ENCODE peak calls at places on chromosomes 4 and X, in six cellular contexts. W, X, J, G, Y and I are unnamed samples.

GRCh38 chr4:87092389-87093141 is 127.9 kb downstream of the KLHL8 start:
- DNase-seq in J (no peak), X (peak), G (peak), Y (peak), W (peak), I (no peak)

GRCh38 chr4:6777636-6778281 is 4.8 kb upstream of the KIAA0232 start:
- DNase-seq in X (no peak), W (no peak), Y (no peak), J (no peak), G (no peak), I (peak)

GRCh38 chr4:104677122-104677521 is 182.4 kb upstream of the CXXC4 start:
- DNase-seq in W (no peak), G (no peak), J (no peak), Y (no peak), X (no peak), I (no peak)

GRCh38 chrX:34612036-34612435 is 45.0 kb downstream of the TMEM47 start:
- DNase-seq in J (no peak), Y (no peak), W (no peak), G (no peak), X (no peak), I (no peak)

GRCh38 chr4:78864405-78865024 is 74.7 kb downstream of the PAQR3 start:
- DNase-seq in G (peak), Y (peak), J (no peak), W (peak), X (peak), I (peak)

GRCh38 chr4:10099521-10100325 is 16.9 kb downstream of the WDR1 start:
- DNase-seq in W (no peak), G (no peak), X (no peak), Y (no peak), J (peak), I (no peak)

GRCh38 chrX:20159811-20160385 is 18.3 kb upstream of the EIF1AX start:
- DNase-seq in Y (no peak), G (no peak), X (no peak), W (no peak), J (no peak), I (no peak)

GRCh38 chrX:150587585-150588503 is 19.4 kb downstream of the MTM1 start:
- DNase-seq in G (peak), Y (no peak), X (no peak), W (no peak), J (no peak), I (peak)

GRCh38 chr4:186887211-186887785 is 163.6 kb upstream of the FAT1 start:
- DNase-seq in Y (no peak), X (no peak), W (no peak), J (no peak), G (peak), I (no peak)

GRCh38 chr4:108811486-108811885 is 48.6 kb upstream of the ETNPPL start:
- DNase-seq in Y (no peak), W (no peak), X (no peak), J (no peak), G (no peak), I (no peak)

GRCh38 chr4:25993564-25994185 is 79.7 kb downstream of the SMIM20 start:
- DNase-seq in X (no peak), W (peak), J (no peak), G (peak), Y (no peak), I (peak)

GRCh38 chrX:15737957-15738685 is at the start of gene CA5B:
- DNase-seq in G (peak), Y (peak), X (peak), W (peak), J (peak), I (peak)

GRCh38 chrX:154317391-154318000 is 21.9 kb downstream of the TKTL1 start:
- DNase-seq in W (no peak), J (no peak), X (no peak), G (peak), Y (no peak), I (peak)

GRCh38 chr4:54930226-54930625 is 195.2 kb downstream of the KDR start:
- DNase-seq in W (no peak), Y (no peak), J (no peak), G (peak), X (no peak), I (no peak)

GRCh38 chr4:140637836-140638235 is 69.1 kb upstream of the UCP1 start:
- DNase-seq in Y (no peak), J (no peak), W (peak), G (peak), X (no peak), I (peak)

GRCh38 chrX:47273011-47273730 is 40.4 kb downstream of the USP11 start:
- DNase-seq in J (no peak), Y (no peak), W (no peak), G (no peak), X (no peak), I (no peak)

GRCh38 chrX:56615282-56615681 is 51.9 kb downstream of the UBQLN2 start:
- DNase-seq in J (no peak), Y (no peak), W (no peak), X (no peak), G (no peak), I (no peak)

GRCh38 chrX:9724711-9725110 is 40.9 kb downstream of the GPR143 start:
- DNase-seq in J (no peak), G (peak), Y (no peak), W (no peak), X (no peak), I (no peak)

GRCh38 chr4:167622481-167623240 is 388.4 kb upstream of the SPOCK3 start:
- DNase-seq in Y (no peak), X (no peak), G (peak), W (peak), J (peak), I (peak)

GRCh38 chr4:75633846-75634245 is 3.5 kb upstream of the CDKL2 start:
- DNase-seq in X (no peak), G (peak), Y (no peak), J (no peak), W (no peak), I (no peak)

GRCh38 chrX:21509912-21510311 is 135.7 kb downstream of the CNKSR2 start:
- DNase-seq in X (no peak), G (peak), W (no peak), Y (peak), J (no peak), I (no peak)

GRCh38 chrX:150094375-150094774 is 156.1 kb upstream of the EOLA2 start:
- DNase-seq in G (no peak), J (no peak), W (no peak), X (no peak), Y (no peak), I (no peak)

GRCh38 chrX:65630771-65631170 is 36.7 kb upstream of the MSN start:
- DNase-seq in Y (no peak), W (no peak), J (no peak), G (no peak), X (no peak), I (no peak)

GRCh38 chrX:134144231-134144630 is 92.8 kb upstream of the CCDC160 start:
- DNase-seq in X (no peak), W (peak), J (no peak), Y (no peak), G (no peak), I (peak)

GRCh38 chr4:80279751-80280150 is 13.3 kb downstream of the FGF5 start:
- DNase-seq in W (no peak), G (peak), J (no peak), X (no peak), Y (no peak), I (no peak)

GRCh38 chr4:3022651-3023050 is 51.7 kb downstream of the HTT-AS start:
- DNase-seq in W (no peak), Y (no peak), X (no peak), G (no peak), J (no peak), I (no peak)

GRCh38 chr4:163395758-163396157 is 52.1 kb downstream of the NPY5R start:
- DNase-seq in X (no peak), Y (no peak), W (no peak), J (no peak), G (peak), I (peak)

GRCh38 chr4:25367004-25367621 is 9.9 kb upstream of the ANAPC4 start:
- DNase-seq in X (peak), W (peak), J (no peak), G (peak), Y (no peak), I (peak)

GRCh38 chr4:142191901-142192300 is 555.5 kb downstream of the IL15 start:
- DNase-seq in W (no peak), G (no peak), Y (no peak), J (no peak), X (no peak), I (no peak)

GRCh38 chrX:129945131-129945530 is 37.3 kb upstream of the BCORL1 start:
- DNase-seq in X (no peak), J (no peak), Y (no peak), W (no peak), G (peak), I (no peak)